ENCODE peak calls at places on chromosomes 11 and 22, in five cellular contexts. One of them, this sample, is unnamed.
A peak's percentile ranks its signal among the peaks of the same experiment; 100 is the strongest.

GRCh38 chr22:42800731-42801536 is 56.1 kb downstream of the ARFGAP3 start:
- DNase-seq in CMK: no peak
- DNase-seq in germinal center: no peak
- DNase-seq in LoVo: no peak
- DNase-seq in stimulated activated CD4-positive, alpha-beta T cell treated with anti-CD3 and anti-CD28 coated beads, Interleukin-4, amount 100 ng/mL, for 1 hour: no peak
- DNase-seq in this sample: no peak

GRCh38 chr22:32617271-32617670 is 142.7 kb downstream of the FBXO7 start:
- DNase-seq in germinal center: no peak
- DNase-seq in LoVo: no peak
- DNase-seq in CMK: no peak
- DNase-seq in stimulated activated CD4-positive, alpha-beta T cell treated with anti-CD3 and anti-CD28 coated beads, Interleukin-4, amount 100 ng/mL, for 1 hour: no peak
- DNase-seq in this sample: no peak

GRCh38 chr11:86919557-86920210 is 35.5 kb downstream of the FZD4 start:
- DNase-seq in CMK: no peak
- DNase-seq in LoVo: peak; percentile 31
- DNase-seq in germinal center: peak; percentile 10
- DNase-seq in stimulated activated CD4-positive, alpha-beta T cell treated with anti-CD3 and anti-CD28 coated beads, Interleukin-4, amount 100 ng/mL, for 1 hour: no peak
- DNase-seq in this sample: no peak

GRCh38 chr22:42933783-42934144 is 76.7 kb upstream of the ARFGAP3 start:
- DNase-seq in LoVo: no peak
- DNase-seq in CMK: no peak
- DNase-seq in stimulated activated CD4-positive, alpha-beta T cell treated with anti-CD3 and anti-CD28 coated beads, Interleukin-4, amount 100 ng/mL, for 1 hour: no peak
- DNase-seq in germinal center: peak; percentile 26
- DNase-seq in this sample: no peak

GRCh38 chr11:72303179-72303578 is 59.2 kb upstream of the PHOX2A start:
- DNase-seq in CMK: no peak
- DNase-seq in stimulated activated CD4-positive, alpha-beta T cell treated with anti-CD3 and anti-CD28 coated beads, Interleukin-4, amount 100 ng/mL, for 1 hour: no peak
- DNase-seq in germinal center: no peak
- DNase-seq in LoVo: no peak
- DNase-seq in this sample: no peak

GRCh38 chr11:122741613-122742012 is 86.1 kb downstream of the UBASH3B start:
- DNase-seq in LoVo: no peak
- DNase-seq in germinal center: no peak
- DNase-seq in CMK: no peak
- DNase-seq in stimulated activated CD4-positive, alpha-beta T cell treated with anti-CD3 and anti-CD28 coated beads, Interleukin-4, amount 100 ng/mL, for 1 hour: no peak
- DNase-seq in this sample: no peak

GRCh38 chr11:33147559-33147958 is 13.7 kb downstream of the CSTF3 start:
- DNase-seq in LoVo: no peak
- DNase-seq in germinal center: no peak
- DNase-seq in stimulated activated CD4-positive, alpha-beta T cell treated with anti-CD3 and anti-CD28 coated beads, Interleukin-4, amount 100 ng/mL, for 1 hour: no peak
- DNase-seq in CMK: no peak
- DNase-seq in this sample: no peak

GRCh38 chr22:37862570-37863325 is 13.5 kb downstream of the EIF3L start:
- DNase-seq in CMK: no peak
- DNase-seq in LoVo: no peak
- DNase-seq in germinal center: no peak
- DNase-seq in stimulated activated CD4-positive, alpha-beta T cell treated with anti-CD3 and anti-CD28 coated beads, Interleukin-4, amount 100 ng/mL, for 1 hour: no peak
- DNase-seq in this sample: no peak

GRCh38 chr22:28674121-28674563 is 5.5 kb downstream of the TTC28 start:
- DNase-seq in germinal center: peak; percentile 24
- DNase-seq in stimulated activated CD4-positive, alpha-beta T cell treated with anti-CD3 and anti-CD28 coated beads, Interleukin-4, amount 100 ng/mL, for 1 hour: no peak
- DNase-seq in LoVo: no peak
- DNase-seq in CMK: no peak
- DNase-seq in this sample: no peak

GRCh38 chr11:113591122-113591521 is 115.0 kb downstream of the TMPRSS5 start:
- DNase-seq in CMK: no peak
- DNase-seq in LoVo: no peak
- DNase-seq in germinal center: no peak
- DNase-seq in stimulated activated CD4-positive, alpha-beta T cell treated with anti-CD3 and anti-CD28 coated beads, Interleukin-4, amount 100 ng/mL, for 1 hour: no peak
- DNase-seq in this sample: no peak

GRCh38 chr22:49670610-49671330 is 156.9 kb downstream of the BRD1 start:
- DNase-seq in CMK: no peak
- DNase-seq in germinal center: peak; percentile 55
- DNase-seq in LoVo: no peak
- DNase-seq in stimulated activated CD4-positive, alpha-beta T cell treated with anti-CD3 and anti-CD28 coated beads, Interleukin-4, amount 100 ng/mL, for 1 hour: peak; percentile 34
- DNase-seq in this sample: no peak

GRCh38 chr11:130829801-130830562 is 86.3 kb downstream of the SNX19 start:
- DNase-seq in LoVo: no peak
- DNase-seq in stimulated activated CD4-positive, alpha-beta T cell treated with anti-CD3 and anti-CD28 coated beads, Interleukin-4, amount 100 ng/mL, for 1 hour: no peak
- DNase-seq in germinal center: no peak
- DNase-seq in CMK: no peak
- DNase-seq in this sample: no peak

GRCh38 chr11:128904872-128905344 is 13.8 kb downstream of the KCNJ5 start:
- DNase-seq in stimulated activated CD4-positive, alpha-beta T cell treated with anti-CD3 and anti-CD28 coated beads, Interleukin-4, amount 100 ng/mL, for 1 hour: no peak
- DNase-seq in LoVo: peak; percentile 50
- DNase-seq in germinal center: peak; percentile 47
- DNase-seq in CMK: peak; percentile 30
- DNase-seq in this sample: peak; percentile 87

GRCh38 chr11:73048446-73048845 is 93.7 kb downstream of the FCHSD2 start:
- DNase-seq in CMK: no peak
- DNase-seq in germinal center: no peak
- DNase-seq in LoVo: no peak
- DNase-seq in stimulated activated CD4-positive, alpha-beta T cell treated with anti-CD3 and anti-CD28 coated beads, Interleukin-4, amount 100 ng/mL, for 1 hour: no peak
- DNase-seq in this sample: no peak

GRCh38 chr11:68057807-68058206 is 19.0 kb downstream of the TCIRG1 start:
- DNase-seq in LoVo: no peak
- DNase-seq in germinal center: no peak
- DNase-seq in CMK: no peak
- DNase-seq in stimulated activated CD4-positive, alpha-beta T cell treated with anti-CD3 and anti-CD28 coated beads, Interleukin-4, amount 100 ng/mL, for 1 hour: no peak
- DNase-seq in this sample: no peak

GRCh38 chr22:30015229-30015797 is 65.0 kb upstream of the HORMAD2 start:
- DNase-seq in stimulated activated CD4-positive, alpha-beta T cell treated with anti-CD3 and anti-CD28 coated beads, Interleukin-4, amount 100 ng/mL, for 1 hour: no peak
- DNase-seq in germinal center: no peak
- DNase-seq in LoVo: no peak
- DNase-seq in CMK: no peak
- DNase-seq in this sample: no peak

GRCh38 chr22:30881361-30882180 is 87.0 kb downstream of the MORC2 start:
- DNase-seq in germinal center: no peak
- DNase-seq in CMK: no peak
- DNase-seq in LoVo: no peak
- DNase-seq in stimulated activated CD4-positive, alpha-beta T cell treated with anti-CD3 and anti-CD28 coated beads, Interleukin-4, amount 100 ng/mL, for 1 hour: no peak
- DNase-seq in this sample: peak; percentile 72